ENCODE peak calls at places on chromosome 2, in nine cellular contexts. E is NB4, J is GM12892, V is transverse colon, T is adrenal gland, R is prostate gland, H is Peyer's patch, Z is A549, B is IMR-90. P is an unnamed sample.

GRCh38 chr2:174748948-174749347 is 15.3 kb downstream of the CHRNA1 start:
- DNase-seq in E (peak), J (no peak), V (peak), T (peak), R (peak), H (peak), Z (peak), B (peak), P (peak)

GRCh38 chr2:51981813-51982212 is 949.9 kb upstream of the NRXN1 start:
- DNase-seq in E (no peak), J (no peak), V (no peak), T (no peak), R (no peak), H (no peak), Z (peak), B (peak), P (no peak)

GRCh38 chr2:86025229-86025820 is 80.4 kb downstream of the POLR1A start:
- DNase-seq in E (no peak), J (no peak), V (no peak), T (no peak), R (no peak), H (no peak), Z (peak), B (no peak), P (no peak)

GRCh38 chr2:140472676-140473075 is 1658.1 kb downstream of the LRP1B start:
- DNase-seq in E (no peak), J (no peak), V (no peak), T (no peak), R (no peak), H (no peak), Z (no peak), B (no peak), P (no peak)

GRCh38 chr2:118202707-118203303 is 114.5 kb downstream of the INSIG2 start:
- DNase-seq in E (peak), J (no peak), V (peak), T (peak), R (no peak), H (no peak), Z (peak), B (peak), P (peak)

GRCh38 chr2:100733344-100734187 is 86.4 kb upstream of the NPAS2 start:
- DNase-seq in E (peak), J (no peak), V (no peak), T (peak), R (no peak), H (no peak), Z (peak), B (peak), P (peak)

GRCh38 chr2:135727968-135728728 is 13.5 kb upstream of the UBXN4 start:
- DNase-seq in E (no peak), J (no peak), V (no peak), T (no peak), R (no peak), H (no peak), Z (no peak), B (no peak), P (no peak)

GRCh38 chr2:61210332-61210981 is 48.5 kb downstream of the C2orf74 start:
- DNase-seq in E (peak), J (no peak), V (no peak), T (no peak), R (no peak), H (no peak), Z (peak), B (peak), P (no peak)

GRCh38 chr2:62845256-62845655 is 139.7 kb downstream of the EHBP1 start:
- DNase-seq in E (no peak), J (no peak), V (no peak), T (no peak), R (no peak), H (no peak), Z (no peak), B (no peak), P (no peak)

GRCh38 chr2:84495539-84496146 is 20.7 kb upstream of the DNAH6 start:
- DNase-seq in E (peak), J (no peak), V (no peak), T (peak), R (peak), H (no peak), Z (peak), B (peak), P (no peak)

DNA sequence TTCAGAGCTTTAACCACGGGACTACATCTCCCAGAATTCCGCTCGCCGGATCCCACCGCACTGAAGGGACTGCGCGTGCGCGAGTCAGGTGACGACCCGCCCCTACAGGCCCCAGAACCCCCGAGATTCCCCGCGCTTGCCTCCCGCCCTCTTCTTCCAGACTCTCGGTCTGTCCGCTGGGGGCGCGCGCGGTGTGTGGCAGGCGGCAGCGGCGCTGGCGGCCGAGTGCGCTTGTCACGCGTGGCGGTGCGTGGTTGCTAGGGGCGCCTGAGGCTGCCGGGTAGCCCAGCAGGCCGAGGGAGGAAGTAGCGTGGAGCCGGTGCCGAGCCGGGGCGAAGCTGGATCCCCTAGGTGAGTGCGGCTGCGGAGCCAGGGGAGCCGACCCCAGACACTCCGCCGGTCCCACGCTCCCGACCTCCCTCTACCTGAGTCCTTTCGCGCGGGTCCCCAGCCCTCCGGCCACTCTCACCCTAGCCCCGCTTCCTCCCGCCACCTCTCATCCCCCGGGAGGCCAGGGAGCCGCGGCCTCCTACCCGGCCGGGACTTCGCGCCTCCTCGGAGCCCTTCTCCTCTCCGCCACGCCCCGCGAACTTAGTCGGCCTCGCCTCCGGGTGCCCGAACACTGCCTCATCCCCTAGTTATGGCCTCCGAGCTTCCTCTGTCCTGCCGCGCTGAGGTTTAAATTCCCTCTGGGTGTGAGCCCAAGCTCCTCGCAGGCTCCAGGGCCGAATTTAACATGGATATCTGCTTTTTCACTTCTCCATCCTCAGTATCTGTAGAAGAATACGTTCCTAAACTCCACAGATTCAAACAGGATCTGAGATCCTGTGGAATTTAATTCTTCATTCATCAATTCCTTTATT is at the start of gene TTLL4:
- DNase-seq in E (peak), J (peak), V (peak), T (peak), R (peak), H (peak), Z (peak), B (peak), P (peak)
- TF ChIP-seq POLR2A in E (peak), J (peak), V (peak), T (peak), R (peak), H (peak), Z (peak), B (peak), P (no peak)

GRCh38 chr2:137964066-137964858 is at the start of gene HNMT:
- DNase-seq in E (peak), J (no peak), V (peak), T (peak), R (peak), H (no peak), Z (peak), B (peak), P (peak)
- TF ChIP-seq POLR2A in E (no peak), J (no peak), V (peak), T (no peak), R (peak), H (peak), Z (no peak), B (no peak), P (no peak)

GRCh38 chr2:210477496-210477895 is 937 bp upstream of the LANCL1 start:
- DNase-seq in E (peak), J (no peak), V (no peak), T (no peak), R (no peak), H (no peak), Z (peak), B (peak), P (peak)
- TF ChIP-seq POLR2A in E (no peak), J (no peak), V (no peak), T (no peak), R (no peak), H (no peak), Z (no peak), B (no peak), P (no peak)

GRCh38 chr2:96859681-96860064 is 1.9 kb upstream of the ANKRD39 start:
- DNase-seq in E (no peak), J (no peak), V (no peak), T (no peak), R (no peak), H (no peak), Z (no peak), B (no peak), P (no peak)

GRCh38 chr2:96861074-96861473 is 3.3 kb upstream of the ANKRD39 start:
- DNase-seq in E (no peak), J (no peak), V (no peak), T (no peak), R (no peak), H (no peak), Z (no peak), B (no peak), P (no peak)

GRCh38 chr2:96856776-96857673 is 791 bp downstream of the ANKRD39 start:
- DNase-seq in E (peak), J (no peak), V (peak), T (peak), R (no peak), H (peak), Z (peak), B (no peak), P (no peak)

GRCh38 chr2:96860065-96861029 is 2.5 kb upstream of the ANKRD39 start:
- DNase-seq in E (no peak), J (no peak), V (no peak), T (no peak), R (no peak), H (no peak), Z (no peak), B (no peak), P (no peak)

GRCh38 chr2:96859338-96859649 is 1.5 kb upstream of the ANKRD39 start:
- DNase-seq in E (no peak), J (no peak), V (no peak), T (no peak), R (no peak), H (no peak), Z (no peak), B (no peak), P (peak)
- TF ChIP-seq POLR2A in E (no peak), J (no peak), V (no peak), T (no peak), R (no peak), H (no peak), Z (no peak), B (no peak), P (no peak)

GRCh38 chr2:88139203-88139702 is 11.4 kb upstream of the FABP1 start:
- DNase-seq in E (no peak), J (no peak), V (no peak), T (no peak), R (no peak), H (no peak), Z (no peak), B (no peak), P (no peak)
- TF ChIP-seq POLR2A in E (no peak), J (no peak), V (no peak), T (no peak), R (no peak), H (no peak), Z (no peak), B (no peak), P (no peak)

GRCh38 chr2:235493775-235494715 is at the start of gene AGAP1:
- DNase-seq in E (peak), J (no peak), V (peak), T (peak), R (peak), H (peak), Z (peak), B (peak), P (peak)
- TF ChIP-seq POLR2A in E (no peak), J (no peak), V (no peak), T (peak), R (peak), H (no peak), Z (peak), B (no peak), P (no peak)

GRCh38 chr2:234496835-234497591 is at the start of gene ARL4C:
- DNase-seq in E (no peak), J (peak), V (peak), T (peak), R (peak), H (peak), Z (peak), B (peak), P (peak)
- TF ChIP-seq POLR2A in E (no peak), J (no peak), V (peak), T (peak), R (peak), H (peak), Z (peak), B (peak), P (no peak)

GRCh38 chr2:121754851-121755236 is 607 bp upstream of the TSN start:
- DNase-seq in E (peak), J (no peak), V (no peak), T (no peak), R (no peak), H (no peak), Z (no peak), B (no peak), P (no peak)

DNA sequence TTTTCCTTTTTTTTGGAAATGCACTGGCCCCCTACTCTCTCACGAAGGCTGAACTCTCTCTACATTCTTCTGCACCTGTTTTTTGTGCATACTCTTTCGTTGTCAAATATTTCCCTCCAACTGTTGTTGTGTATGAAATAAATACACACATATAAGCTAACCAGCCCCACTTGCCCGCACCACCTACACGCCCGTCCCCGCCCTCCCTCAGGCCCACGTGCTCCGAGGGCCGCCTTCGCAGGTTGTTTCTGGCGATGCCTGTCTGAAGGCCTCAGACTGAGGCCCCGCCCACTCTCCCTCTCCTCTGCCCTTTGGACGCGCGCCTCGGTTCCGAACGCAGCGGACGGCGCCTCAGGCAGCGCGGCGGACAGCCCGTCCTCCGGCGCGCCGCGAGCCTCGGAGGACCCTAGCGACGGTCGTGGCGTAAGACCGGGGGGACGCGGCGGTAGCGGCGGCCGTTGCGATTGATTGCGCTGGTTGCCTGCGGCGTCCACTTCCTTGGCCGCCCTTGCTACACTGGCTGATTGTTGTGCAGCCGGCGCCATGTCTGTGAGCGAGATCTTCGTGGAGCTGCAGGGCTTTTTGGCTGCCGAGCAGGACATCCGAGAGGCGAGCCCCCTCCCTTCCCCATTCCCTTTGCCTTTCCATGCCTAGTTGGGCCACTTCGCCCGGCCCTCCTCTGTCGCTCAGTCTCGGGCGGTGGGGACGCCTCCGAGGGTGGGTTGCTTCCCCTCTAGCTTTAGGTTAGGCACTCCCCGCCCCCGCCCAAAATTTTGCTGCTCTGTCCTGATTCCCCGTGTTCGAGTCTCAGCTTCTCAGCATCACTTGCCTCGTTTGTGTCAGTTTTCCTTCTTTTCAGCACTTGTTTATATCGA is at the start of gene TSN:
- DNase-seq in E (peak), J (peak), V (peak), T (peak), R (peak), H (peak), Z (peak), B (peak), P (peak)
- TF ChIP-seq POLR2A in E (peak), J (peak), V (peak), T (peak), R (peak), H (peak), Z (peak), B (peak), P (no peak)

DNA sequence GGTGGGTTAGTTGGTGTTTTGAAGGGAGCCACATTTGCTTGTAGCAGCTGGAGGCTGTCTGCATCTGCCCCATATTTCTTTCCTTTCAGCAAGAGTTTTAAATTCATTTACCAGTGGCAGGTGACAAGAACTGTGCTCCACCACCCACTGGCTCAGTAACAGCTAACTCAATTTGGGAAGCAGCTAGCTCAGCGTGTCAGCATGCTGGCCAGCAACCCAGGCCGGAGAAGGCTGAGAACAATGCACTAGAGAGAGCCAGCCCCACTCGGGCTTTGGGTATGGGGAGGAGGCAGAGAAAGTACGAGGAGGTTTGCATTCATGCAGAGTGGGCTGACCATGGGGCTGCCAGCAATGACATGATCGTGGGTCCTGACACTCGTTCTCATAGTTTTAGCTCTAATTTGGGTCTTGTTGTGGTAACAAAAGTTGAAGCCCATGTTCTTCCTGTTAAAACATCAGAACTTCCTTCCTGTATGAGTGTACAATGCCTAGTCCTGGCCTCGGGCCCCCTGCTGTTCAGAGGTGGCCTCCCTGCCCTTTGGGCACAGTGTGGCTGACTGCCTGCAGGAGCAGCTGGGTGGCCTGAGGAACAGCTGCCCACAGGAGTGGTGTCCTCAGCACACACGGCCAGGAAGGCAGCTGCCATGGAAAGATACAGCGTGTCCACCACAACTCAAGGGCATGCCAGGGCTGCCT is 23.0 kb downstream of the CDC42EP3 start:
- DNase-seq in E (peak), J (no peak), V (peak), T (peak), R (no peak), H (peak), Z (no peak), B (no peak), P (no peak)
- TF ChIP-seq POLR2A in E (no peak), J (no peak), V (no peak), T (no peak), R (no peak), H (no peak), Z (no peak), B (no peak), P (no peak)

P was measured in lower leg skin.